ENCODE peak calls at places on chromosomes 3 and 15, in five cellular contexts. One of them, this sample, is unnamed.

GRCh38 chr15:66646308-66646707 is 55.7 kb upstream of the SMAD6 start:
- DNase-seq in H1: no peak
- DNase-seq in K562: no peak
- DNase-seq in HepG2: no peak
- DNase-seq in GM12878: no peak
- DNase-seq in this sample: no peak

GRCh38 chr3:179321585-179322322 is 1.1 kb upstream of the ZNF639 start:
- DNase-seq in HepG2: peak; percentile 29
- DNase-seq in GM12878: no peak
- DNase-seq in K562: peak; percentile 20
- DNase-seq in H1: no peak
- DNase-seq in this sample: no peak

GRCh38 chr3:125593991-125594574 is 1.2 kb downstream of the OSBPL11 start:
- DNase-seq in K562: no peak
- DNase-seq in H1: no peak
- DNase-seq in GM12878: no peak
- DNase-seq in HepG2: no peak
- DNase-seq in this sample: no peak

GRCh38 chr3:120678331-120678845 is 3.7 kb downstream of the HGD start:
- DNase-seq in H1: no peak
- DNase-seq in GM12878: peak; percentile 35
- DNase-seq in K562: no peak
- DNase-seq in HepG2: peak; percentile 96
- DNase-seq in this sample: no peak

GRCh38 chr3:138949002-138949418 is 2.0 kb downstream of the FOXL2NB start:
- DNase-seq in HepG2: no peak
- DNase-seq in K562: no peak
- DNase-seq in GM12878: no peak
- DNase-seq in H1: no peak
- DNase-seq in this sample: no peak

GRCh38 chr3:103926936-103927335 is 1439.8 kb upstream of the ALCAM start:
- DNase-seq in K562: no peak
- DNase-seq in H1: no peak
- DNase-seq in HepG2: no peak
- DNase-seq in GM12878: no peak
- DNase-seq in this sample: no peak

GRCh38 chr3:135516143-135516542 is 449.4 kb upstream of the PPP2R3A start:
- DNase-seq in H1: peak; percentile 23
- DNase-seq in GM12878: no peak
- DNase-seq in HepG2: peak; percentile 4
- DNase-seq in K562: peak; percentile 6
- DNase-seq in this sample: peak; percentile 22

GRCh38 chr3:29757054-29757777 is 476.3 kb downstream of the RBMS3 start:
- DNase-seq in GM12878: no peak
- DNase-seq in HepG2: no peak
- DNase-seq in K562: no peak
- DNase-seq in H1: no peak
- DNase-seq in this sample: no peak

GRCh38 chr15:27486036-27486435 is 515.1 kb downstream of the GABRG3 start:
- DNase-seq in K562: no peak
- DNase-seq in HepG2: no peak
- DNase-seq in H1: no peak
- DNase-seq in GM12878: no peak
- DNase-seq in this sample: no peak

GRCh38 chr3:110929811-110930210 is 141.8 kb upstream of the NECTIN3 start:
- DNase-seq in HepG2: no peak
- DNase-seq in K562: no peak
- DNase-seq in H1: no peak
- DNase-seq in GM12878: no peak
- DNase-seq in this sample: no peak

GRCh38 chr3:170961616-170962400 is 53.4 kb upstream of the EIF5A2 start:
- DNase-seq in HepG2: peak; percentile 76
- DNase-seq in K562: peak; percentile 15
- DNase-seq in GM12878: no peak
- DNase-seq in H1: no peak
- DNase-seq in this sample: peak; percentile 34

GRCh38 chr3:49842843-49843242 is 13.5 kb downstream of the TRAIP start:
- DNase-seq in K562: no peak
- DNase-seq in GM12878: no peak
- DNase-seq in HepG2: no peak
- DNase-seq in H1: no peak
- DNase-seq in this sample: no peak

GRCh38 chr3:127674793-127675189 is 2.0 kb downstream of the ABTB1 start:
- DNase-seq in GM12878: no peak
- DNase-seq in H1: no peak
- DNase-seq in K562: no peak
- DNase-seq in HepG2: no peak
- DNase-seq in this sample: no peak

GRCh38 chr3:127676456-127676855 is 3.7 kb downstream of the ABTB1 start:
- DNase-seq in K562: no peak
- DNase-seq in H1: no peak
- DNase-seq in HepG2: no peak
- DNase-seq in GM12878: no peak
- DNase-seq in this sample: no peak

GRCh38 chr3:127676921-127677351 is 4.2 kb downstream of the ABTB1 start:
- DNase-seq in K562: no peak
- DNase-seq in H1: no peak
- DNase-seq in GM12878: no peak
- DNase-seq in HepG2: no peak
- DNase-seq in this sample: no peak

GRCh38 chr3:127674099-127674792 is 1.5 kb downstream of the ABTB1 start:
- DNase-seq in H1: no peak
- DNase-seq in GM12878: no peak
- DNase-seq in K562: no peak
- DNase-seq in HepG2: no peak
- DNase-seq in this sample: no peak

DNA sequence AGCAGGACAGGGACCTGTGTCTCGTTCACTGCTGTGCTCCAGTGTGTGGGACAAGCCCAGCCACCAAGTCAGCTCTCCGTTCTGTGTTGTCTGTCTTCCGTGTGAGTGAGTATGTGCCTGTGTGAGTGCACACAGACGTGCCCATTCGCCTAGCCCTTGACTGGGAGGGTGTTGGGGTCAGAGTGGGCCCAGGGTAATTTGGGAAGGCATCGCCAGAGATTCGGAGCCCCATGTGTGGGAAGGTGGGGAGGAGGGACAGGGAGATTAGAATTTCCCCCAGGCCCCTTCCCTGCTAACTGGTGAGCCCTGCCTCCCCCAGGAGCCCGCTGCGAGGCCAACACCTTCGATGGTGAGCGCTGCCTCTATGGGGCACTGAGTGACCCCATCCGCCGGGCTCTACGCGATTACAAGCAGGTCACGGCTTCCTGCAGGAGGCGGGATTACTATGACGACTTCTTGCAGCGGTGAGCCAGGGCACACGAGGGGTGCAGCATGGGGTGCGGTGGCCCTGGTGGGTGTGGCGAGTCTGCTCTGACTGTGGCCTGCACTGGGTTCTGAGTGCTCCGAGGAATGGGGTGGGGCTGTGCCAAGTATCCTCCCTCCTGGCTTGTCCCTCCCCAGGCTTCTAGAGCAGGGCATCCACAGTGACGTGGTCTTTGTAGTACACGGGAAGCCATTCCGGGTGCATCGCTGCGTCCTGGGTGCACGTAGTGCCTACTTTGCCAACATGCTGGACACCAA is 3.1 kb downstream of the ABTB1 start:
- DNase-seq in HepG2: no peak
- DNase-seq in GM12878: no peak
- DNase-seq in H1: no peak
- DNase-seq in K562: no peak
- DNase-seq in this sample: no peak
- TF ChIP-seq SP1 in HepG2: no peak
- TF ChIP-seq SP1 in GM12878: no peak
- TF ChIP-seq SP1 in H1: no peak
- TF ChIP-seq SP1 in K562: no peak
- TF ChIP-seq SP1 in this sample: no peak

GRCh38 chr15:93333826-93334225 is 244.8 kb upstream of the RGMA start:
- DNase-seq in HepG2: no peak
- DNase-seq in GM12878: no peak
- DNase-seq in H1: no peak
- DNase-seq in K562: no peak
- DNase-seq in this sample: no peak
- H3K4me2 ChIP-seq in HepG2: no peak overlapping the region
- H3K4me2 ChIP-seq in GM12878: no peak overlapping the region
- H3K4me2 ChIP-seq in H1: peak overlapping the region; percentile 78
- H3K4me2 ChIP-seq in K562: no peak overlapping the region
- H3K4me2 ChIP-seq in this sample: no peak overlapping the region

GRCh38 chr3:143480306-143480852 is 360.8 kb downstream of the CHST2 start:
- DNase-seq in HepG2: no peak
- DNase-seq in H1: no peak
- DNase-seq in K562: no peak
- DNase-seq in GM12878: no peak
- DNase-seq in this sample: no peak

GRCh38 chr3:143479727-143480126 is 360.2 kb downstream of the CHST2 start:
- DNase-seq in K562: no peak
- DNase-seq in H1: no peak
- DNase-seq in HepG2: no peak
- DNase-seq in GM12878: no peak
- DNase-seq in this sample: no peak

GRCh38 chr3:143483214-143483613 is 363.6 kb downstream of the CHST2 start:
- DNase-seq in HepG2: no peak
- DNase-seq in K562: no peak
- DNase-seq in GM12878: no peak
- DNase-seq in H1: no peak
- DNase-seq in this sample: no peak

GRCh38 chr3:143484851-143485512 is 363.3 kb downstream of the SLC9A9 start:
- DNase-seq in H1: no peak
- DNase-seq in K562: peak; percentile 25
- DNase-seq in GM12878: no peak
- DNase-seq in HepG2: no peak
- DNase-seq in this sample: peak; percentile 4

GRCh38 chr3:143482106-143483088 is 362.8 kb downstream of the CHST2 start:
- DNase-seq in GM12878: no peak
- DNase-seq in K562: no peak
- DNase-seq in HepG2: no peak
- DNase-seq in H1: no peak
- DNase-seq in this sample: no peak
- TF ChIP-seq ATF3 in GM12878: no peak
- TF ChIP-seq ATF3 in K562: no peak
- TF ChIP-seq ATF3 in HepG2: no peak
- TF ChIP-seq ATF3 in H1: no peak
- TF ChIP-seq ATF3 in this sample: no peak

DNA sequence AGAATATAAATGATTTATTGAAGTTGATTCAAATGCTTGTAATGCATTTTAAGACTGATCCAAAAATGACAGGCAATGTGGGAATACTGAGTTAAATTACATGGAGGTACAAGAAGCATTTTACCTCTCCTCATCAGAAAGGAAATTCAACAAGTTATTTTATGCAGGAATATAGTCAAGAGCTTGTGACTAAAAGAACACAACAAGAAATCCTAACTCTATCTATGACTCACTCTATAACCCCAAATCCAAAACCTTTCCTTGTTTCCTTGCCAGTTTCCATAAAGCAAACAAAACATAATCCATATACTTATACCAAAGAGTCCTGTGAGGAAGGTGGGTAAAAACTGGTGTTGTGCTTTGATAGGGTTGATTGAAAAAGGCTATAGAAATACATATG is 30.8 kb downstream of the SIN3A start:
- DNase-seq in K562: no peak
- DNase-seq in GM12878: no peak
- DNase-seq in H1: no peak
- DNase-seq in HepG2: no peak
- DNase-seq in this sample: no peak
- TF ChIP-seq SP1 in K562: no peak
- TF ChIP-seq SP1 in GM12878: no peak
- TF ChIP-seq SP1 in H1: no peak
- TF ChIP-seq SP1 in HepG2: no peak
- TF ChIP-seq SP1 in this sample: no peak

GRCh38 chr15:79213650-79214049 is 68.9 kb upstream of the ANKRD34C start:
- DNase-seq in HepG2: no peak
- DNase-seq in H1: no peak
- DNase-seq in K562: no peak
- DNase-seq in GM12878: no peak
- DNase-seq in this sample: no peak
- H3K4me2 ChIP-seq in HepG2: no peak overlapping the region
- H3K4me2 ChIP-seq in H1: no peak overlapping the region
- H3K4me2 ChIP-seq in K562: no peak overlapping the region
- H3K4me2 ChIP-seq in GM12878: no peak overlapping the region
- H3K4me2 ChIP-seq in this sample: no peak overlapping the region

GRCh38 chr15:42728975-42729374 is 8.0 kb downstream of the CDAN1 start:
- DNase-seq in HepG2: no peak
- DNase-seq in H1: no peak
- DNase-seq in GM12878: no peak
- DNase-seq in K562: peak; percentile 42
- DNase-seq in this sample: no peak
- TF ChIP-seq ATF3 in HepG2: no peak
- TF ChIP-seq ATF3 in H1: no peak
- TF ChIP-seq ATF3 in GM12878: no peak
- TF ChIP-seq ATF3 in K562: no peak
- TF ChIP-seq ATF3 in this sample: no peak

This sample was measured in HCT116.